ENCODE peak calls at places on chromosomes 2 and 18, in four cellular contexts. One of them, this sample, is unnamed.
A peak's percentile ranks its signal among the peaks of the same experiment; 100 is the strongest.

GRCh38 chr2:119305497-119306195 is 61.0 kb downstream of the C2orf76 start:
- DNase-seq in PC-3: no peak
- DNase-seq in nephron progenitor cell: no peak
- DNase-seq in transverse colon: no peak
- DNase-seq in this sample: no peak

GRCh38 chr2:72131371-72131891 is 16.2 kb downstream of the CYP26B1 start:
- DNase-seq in PC-3: no peak
- DNase-seq in nephron progenitor cell: no peak
- DNase-seq in transverse colon: no peak
- DNase-seq in this sample: peak; percentile 66

GRCh38 chr2:29452036-29452435 is 336.8 kb downstream of the CLIP4 start:
- DNase-seq in PC-3: no peak
- DNase-seq in nephron progenitor cell: no peak
- DNase-seq in transverse colon: no peak
- DNase-seq in this sample: no peak

GRCh38 chr2:240467659-240468299 is 32.3 kb downstream of the GPC1 start:
- DNase-seq in PC-3: no peak
- DNase-seq in nephron progenitor cell: peak; percentile 3
- DNase-seq in transverse colon: no peak
- DNase-seq in this sample: no peak

GRCh38 chr18:12838178-12838634 is 45.8 kb downstream of the PTPN2 start:
- DNase-seq in PC-3: peak; percentile 91
- DNase-seq in nephron progenitor cell: no peak
- DNase-seq in transverse colon: peak; percentile 81
- DNase-seq in this sample: no peak

GRCh38 chr2:235333076-235333475 is 160.8 kb upstream of the AGAP1 start:
- DNase-seq in PC-3: no peak
- DNase-seq in nephron progenitor cell: no peak
- DNase-seq in transverse colon: no peak
- DNase-seq in this sample: no peak

GRCh38 chr2:11819235-11819729 is 72.8 kb downstream of the LPIN1 start:
- DNase-seq in PC-3: no peak
- DNase-seq in nephron progenitor cell: no peak
- DNase-seq in transverse colon: no peak
- DNase-seq in this sample: no peak

GRCh38 chr2:181235683-181236459 is 221.3 kb upstream of the ITGA4 start:
- DNase-seq in PC-3: no peak
- DNase-seq in nephron progenitor cell: no peak
- DNase-seq in transverse colon: no peak
- DNase-seq in this sample: no peak

GRCh38 chr2:163774862-163775261 is 39.1 kb upstream of the FIGN start:
- DNase-seq in PC-3: peak; percentile 95
- DNase-seq in nephron progenitor cell: no peak
- DNase-seq in transverse colon: no peak
- DNase-seq in this sample: no peak

GRCh38 chr2:19609266-19609665 is 250.8 kb upstream of the OSR1 start:
- DNase-seq in PC-3: no peak
- DNase-seq in nephron progenitor cell: no peak
- DNase-seq in transverse colon: no peak
- DNase-seq in this sample: no peak

GRCh38 chr2:164039270-164039669 is 303.5 kb upstream of the FIGN start:
- DNase-seq in PC-3: no peak
- DNase-seq in nephron progenitor cell: no peak
- DNase-seq in transverse colon: no peak
- DNase-seq in this sample: no peak

GRCh38 chr18:64692826-64693225 is 543.9 kb upstream of the LINC00305 start:
- DNase-seq in PC-3: no peak
- DNase-seq in nephron progenitor cell: no peak
- DNase-seq in transverse colon: no peak
- DNase-seq in this sample: no peak

GRCh38 chr2:118848381-118849225 is 1.2 kb upstream of the EN1 start:
- DNase-seq in PC-3: no peak
- DNase-seq in nephron progenitor cell: peak; percentile 43
- DNase-seq in transverse colon: no peak
- DNase-seq in this sample: no peak

GRCh38 chr2:217521820-217522219 is 481.0 kb downstream of the TNS1 start:
- DNase-seq in PC-3: no peak
- DNase-seq in nephron progenitor cell: no peak
- DNase-seq in transverse colon: no peak
- DNase-seq in this sample: no peak

GRCh38 chr18:63960891-63961290 is 9.0 kb upstream of the SERPINB8 start:
- DNase-seq in PC-3: no peak
- DNase-seq in nephron progenitor cell: no peak
- DNase-seq in transverse colon: no peak
- DNase-seq in this sample: no peak

GRCh38 chr2:200619275-200619674 is 33.5 kb downstream of the AOX1 start:
- DNase-seq in PC-3: peak; percentile 62
- DNase-seq in nephron progenitor cell: no peak
- DNase-seq in transverse colon: no peak
- DNase-seq in this sample: no peak

DNA sequence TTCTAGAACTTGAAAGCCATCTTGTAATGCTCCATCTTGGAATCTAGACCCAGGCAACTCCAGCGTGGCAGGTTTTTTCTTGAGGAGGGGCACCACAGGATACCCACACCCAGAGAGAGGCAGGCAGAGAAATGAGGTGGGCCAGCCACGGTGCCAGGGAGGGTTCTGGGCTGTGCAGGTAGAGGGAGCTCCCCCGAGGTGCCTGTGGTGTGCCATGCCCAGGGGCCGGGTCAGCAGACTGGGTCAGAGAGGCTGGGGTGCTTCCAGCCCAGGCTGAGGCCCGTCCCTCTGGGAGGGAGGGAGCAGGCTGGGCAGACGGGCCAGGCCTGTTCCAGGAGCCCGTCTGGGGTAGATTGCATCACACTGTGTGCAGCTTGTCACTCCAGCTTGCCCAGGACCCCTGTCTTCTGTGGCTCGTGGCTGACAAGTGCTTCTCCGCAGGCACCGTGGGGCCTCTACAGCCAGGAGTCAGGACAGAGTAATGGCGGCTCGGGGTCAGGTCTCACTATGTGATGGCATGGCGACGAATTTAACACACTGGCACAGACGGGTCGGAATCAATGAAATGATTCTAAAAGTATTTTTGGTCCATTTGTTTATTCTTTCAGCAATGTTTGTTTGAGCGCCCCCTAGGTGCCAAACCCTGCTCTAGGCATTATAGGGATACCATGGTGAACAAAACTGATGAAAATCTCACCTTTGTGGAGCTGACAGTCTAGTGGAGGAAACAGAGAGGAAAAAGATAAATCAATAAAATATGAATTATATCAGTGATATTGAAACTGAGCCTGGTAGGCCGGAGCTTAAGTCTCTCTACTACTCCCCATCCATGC is 144.0 kb downstream of the ACOXL start:
- DNase-seq in PC-3: no peak
- DNase-seq in nephron progenitor cell: no peak
- DNase-seq in transverse colon: no peak
- DNase-seq in this sample: no peak
- TF ChIP-seq CTCF in PC-3: peak; percentile 53
- TF ChIP-seq CTCF in nephron progenitor cell: peak; percentile 35
- TF ChIP-seq CTCF in transverse colon: no peak
- TF ChIP-seq CTCF in this sample: peak; percentile 54

GRCh38 chr18:21187886-21188285 is 54.1 kb upstream of the GREB1L start:
- DNase-seq in PC-3: no peak
- DNase-seq in nephron progenitor cell: no peak
- DNase-seq in transverse colon: no peak
- DNase-seq in this sample: no peak

GRCh38 chr18:21194871-21195771 is 46.9 kb upstream of the GREB1L start:
- DNase-seq in PC-3: peak; percentile 69
- DNase-seq in nephron progenitor cell: no peak
- DNase-seq in transverse colon: no peak
- DNase-seq in this sample: no peak

GRCh38 chr18:21192308-21192624 is 49.8 kb upstream of the GREB1L start:
- DNase-seq in PC-3: no peak
- DNase-seq in nephron progenitor cell: no peak
- DNase-seq in transverse colon: no peak
- DNase-seq in this sample: no peak

GRCh38 chr18:21196426-21196825 is 45.6 kb upstream of the GREB1L start:
- DNase-seq in PC-3: no peak
- DNase-seq in nephron progenitor cell: no peak
- DNase-seq in transverse colon: no peak
- DNase-seq in this sample: no peak

DNA sequence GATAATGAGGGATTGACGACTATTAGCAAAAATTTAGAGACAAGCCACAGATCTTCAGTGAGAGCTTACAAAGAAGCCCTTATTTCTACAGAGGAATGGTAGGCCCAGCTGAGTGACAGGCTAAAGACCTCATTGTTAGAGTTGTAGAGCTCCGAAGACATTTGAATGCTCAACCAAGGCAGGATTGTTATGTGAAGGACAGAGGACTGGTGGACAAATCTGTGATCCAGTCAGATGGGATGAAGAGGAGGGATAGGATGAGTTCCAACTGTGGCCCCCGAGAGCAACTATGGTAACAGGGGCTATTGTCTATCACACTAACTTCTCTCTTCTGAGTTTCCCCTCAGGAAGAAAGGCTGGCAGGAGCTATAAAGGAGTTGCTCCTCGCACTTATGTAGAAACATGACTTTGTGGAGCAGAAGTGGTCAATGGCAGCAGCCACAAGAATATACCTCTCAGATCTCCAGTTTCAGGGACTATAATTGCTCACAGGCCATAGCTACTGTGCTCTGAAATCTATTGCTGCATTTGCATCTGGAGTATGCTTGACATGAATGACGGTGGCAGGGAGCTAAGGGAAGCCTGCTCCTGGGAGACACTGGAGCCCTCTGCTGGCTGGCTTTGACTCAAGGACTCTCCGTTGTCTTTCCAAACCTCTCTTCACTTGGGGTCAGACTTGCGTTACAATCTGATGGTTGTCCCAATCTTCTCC is 50.3 kb upstream of the GREB1L start:
- DNase-seq in PC-3: peak; percentile 65
- DNase-seq in nephron progenitor cell: peak; percentile 55
- DNase-seq in transverse colon: peak; percentile 39
- DNase-seq in this sample: no peak
- TF ChIP-seq CTCF in PC-3: peak; percentile 81
- TF ChIP-seq CTCF in nephron progenitor cell: peak; percentile 49
- TF ChIP-seq CTCF in transverse colon: no peak
- TF ChIP-seq CTCF in this sample: peak; percentile 73

GRCh38 chr2:231189571-231190495 is 8.6 kb upstream of the ARMC9 start:
- DNase-seq in PC-3: no peak
- DNase-seq in nephron progenitor cell: no peak
- DNase-seq in transverse colon: peak; percentile 16
- DNase-seq in this sample: no peak

GRCh38 chr2:231190531-231191197 is 7.8 kb upstream of the ARMC9 start:
- DNase-seq in PC-3: peak; percentile 14
- DNase-seq in nephron progenitor cell: peak; percentile 30
- DNase-seq in transverse colon: peak; percentile 47
- DNase-seq in this sample: no peak

GRCh38 chr2:231193216-231193615 is 5.2 kb upstream of the ARMC9 start:
- DNase-seq in PC-3: no peak
- DNase-seq in nephron progenitor cell: no peak
- DNase-seq in transverse colon: no peak
- DNase-seq in this sample: no peak

GRCh38 chr2:231189171-231189530 is 9.3 kb upstream of the ARMC9 start:
- DNase-seq in PC-3: no peak
- DNase-seq in nephron progenitor cell: no peak
- DNase-seq in transverse colon: no peak
- DNase-seq in this sample: no peak

DNA sequence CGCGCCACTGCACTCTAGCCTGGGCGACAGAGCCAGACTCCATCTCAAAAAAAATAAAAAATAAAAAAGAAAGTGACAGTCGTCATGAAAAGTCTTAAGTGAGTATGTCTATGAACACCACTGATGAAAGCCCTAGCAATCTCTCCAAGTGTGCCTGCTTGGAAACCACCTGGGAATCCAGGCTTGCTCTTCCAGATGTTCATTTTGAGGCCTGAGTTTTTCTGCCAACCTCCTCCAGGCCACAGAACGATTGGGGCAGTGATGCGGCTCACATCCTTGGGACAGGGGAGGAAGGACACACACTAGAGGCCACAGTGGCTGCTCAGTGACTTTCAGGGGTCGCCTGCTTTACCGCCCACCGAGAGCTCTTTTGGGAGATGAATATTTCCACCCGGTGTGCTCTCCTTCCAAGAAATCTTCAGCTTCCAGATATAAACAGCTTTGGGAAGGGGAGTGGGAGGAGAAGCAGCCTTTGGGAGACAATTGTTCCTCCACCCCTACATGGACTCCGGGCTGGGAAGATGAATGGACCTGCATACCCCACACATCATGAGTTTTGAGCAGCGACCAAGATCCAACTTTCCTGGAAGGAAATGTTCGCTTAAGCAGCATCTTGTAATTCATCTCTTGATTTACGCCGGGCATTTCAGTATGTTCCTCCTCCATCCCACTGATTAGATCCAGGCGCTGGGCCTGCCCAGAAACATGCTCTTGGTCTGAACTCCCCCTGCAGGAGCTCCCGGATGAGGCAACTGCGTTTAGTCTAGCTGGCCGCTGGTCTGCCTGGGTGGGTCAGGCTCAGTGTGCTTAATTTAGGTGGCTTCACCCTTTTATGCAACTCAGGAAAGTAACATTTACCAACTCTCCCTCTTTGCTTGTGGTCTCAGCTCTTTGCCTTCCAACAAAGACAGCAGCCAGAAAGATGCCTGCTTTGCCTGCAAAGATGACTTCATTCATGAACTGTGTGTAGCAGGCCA is 6.2 kb upstream of the ARMC9 start:
- DNase-seq in PC-3: peak; percentile 21
- DNase-seq in nephron progenitor cell: peak; percentile 71
- DNase-seq in transverse colon: peak; percentile 67
- DNase-seq in this sample: peak; percentile 77
- TF ChIP-seq CTCF in PC-3: peak; percentile 51
- TF ChIP-seq CTCF in nephron progenitor cell: peak; percentile 58
- TF ChIP-seq CTCF in transverse colon: peak; percentile 73
- TF ChIP-seq CTCF in this sample: peak; percentile 76

GRCh38 chr2:111900859-111901258 is 2.5 kb downstream of the MERTK start:
- DNase-seq in PC-3: peak; percentile 62
- DNase-seq in nephron progenitor cell: no peak
- DNase-seq in transverse colon: peak; percentile 54
- DNase-seq in this sample: no peak
- TF ChIP-seq CTCF in PC-3: peak; percentile 79
- TF ChIP-seq CTCF in nephron progenitor cell: peak; percentile 17
- TF ChIP-seq CTCF in transverse colon: no peak
- TF ChIP-seq CTCF in this sample: peak; percentile 54

DNA sequence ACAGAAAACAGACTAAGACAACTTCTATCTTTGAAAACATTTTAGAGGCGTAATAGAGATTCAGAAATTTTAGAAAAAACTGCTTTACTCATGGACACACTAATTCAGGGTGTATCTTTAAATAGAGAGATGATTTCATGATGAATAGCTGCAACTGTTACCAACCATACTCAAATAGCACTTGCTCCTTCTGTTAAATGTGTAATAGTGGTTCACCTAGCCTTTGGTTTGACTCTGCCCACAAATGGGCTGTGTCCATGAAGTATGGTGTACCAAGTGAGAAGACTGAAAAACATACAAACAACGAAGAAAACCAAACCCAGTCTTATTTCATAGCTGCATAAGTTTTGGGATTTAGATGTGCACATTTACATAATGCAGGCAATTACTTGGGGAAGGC is 610.6 kb downstream of the PLCL1 start:
- DNase-seq in PC-3: no peak
- DNase-seq in nephron progenitor cell: no peak
- DNase-seq in transverse colon: no peak
- DNase-seq in this sample: no peak
- TF ChIP-seq CTCF in PC-3: no peak
- TF ChIP-seq CTCF in nephron progenitor cell: no peak
- TF ChIP-seq CTCF in transverse colon: no peak
- TF ChIP-seq CTCF in this sample: no peak